ENCODE peak calls at places on chromosome 1, in four cellular contexts. E, F, O and X are unnamed samples.

GRCh38 chr1:18480315-18481189 is at the start of gene KLHDC7A:
- DNase-seq in E (peak; percentile 48), F (peak; percentile 23), O (peak; percentile 94), X (peak; percentile 44)

GRCh38 chr1:53210352-53210751 is 10.1 kb downstream of the CZIB start:
- DNase-seq in E (no peak), F (no peak), O (no peak), X (no peak)

GRCh38 chr1:116934586-116935207 is 25.0 kb downstream of the PTGFRN start:
- DNase-seq in E (no peak), F (peak; percentile 56), O (no peak), X (peak; percentile 45)

GRCh38 chr1:229716064-229716463 is 90.0 kb downstream of the URB2 start:
- DNase-seq in E (no peak), F (no peak), O (peak; percentile 67), X (no peak)

GRCh38 chr1:43477716-43478115 is 24.0 kb upstream of the HYI start:
- DNase-seq in E (no peak), F (no peak), O (no peak), X (no peak)

GRCh38 chr1:201096977-201097856 is 15.0 kb downstream of the CACNA1S start:
- DNase-seq in E (no peak), F (no peak), O (no peak), X (no peak)

GRCh38 chr1:196680107-196680506 is 28.3 kb downstream of the CFH start:
- DNase-seq in E (no peak), F (no peak), O (no peak), X (peak; percentile 34)

GRCh38 chr1:107056426-107057196 is at the start of gene PRMT6:
- DNase-seq in E (peak; percentile 74), F (peak; percentile 65), O (peak; percentile 48), X (peak; percentile 84)

GRCh38 chr1:165408518-165408917 is 36.4 kb downstream of the RXRG start:
- DNase-seq in E (peak; percentile 68), F (peak; percentile 13), O (peak; percentile 57), X (peak; percentile 55)

GRCh38 chr1:35298464-35298863 is 30.0 kb downstream of the ZMYM4 start:
- DNase-seq in E (peak; percentile 79), F (peak; percentile 11), O (peak; percentile 30), X (peak; percentile 62)

GRCh38 chr1:192477630-192478029 is 97.9 kb upstream of the RGS1 start:
- DNase-seq in E (peak; percentile 45), F (no peak), O (no peak), X (peak; percentile 18)

GRCh38 chr1:31891280-31891679 is 46.9 kb downstream of the PTP4A2 start:
- DNase-seq in E (no peak), F (no peak), O (no peak), X (no peak)

GRCh38 chr1:214632091-214632490 is 29.1 kb downstream of the CENPF start:
- DNase-seq in E (no peak), F (no peak), O (no peak), X (no peak)

GRCh38 chr1:118201524-118201923 is 16.5 kb upstream of the SPAG17 start:
- DNase-seq in E (no peak), F (no peak), O (no peak), X (no peak)